ENCODE peak calls at places on chromosomes 2 and 18, in six cellular contexts. U, V, Z, P, A and R are unnamed samples. For H3K4me1, the result is how much of the 10 kb centered on the place peaks cover.

GRCh38 chr2:235958631-235959395 is 209.4 kb downstream of the GBX2 start:
- DNase-seq in U (no peak), V (no peak), Z (no peak), P (no peak), A (no peak), R (no peak)

GRCh38 chr2:239360008-239360407 is 40.8 kb downstream of the HDAC4 start:
- DNase-seq in U (no peak), V (no peak), Z (no peak), P (no peak), A (no peak), R (no peak)

GRCh38 chr18:46480187-46480586 is 176.8 kb downstream of the LOXHD1 start:
- DNase-seq in U (no peak), V (no peak), Z (no peak), P (no peak), A (no peak), R (no peak)

GRCh38 chr2:27027211-27027651 is 5.5 kb upstream of the TMEM214 start:
- DNase-seq in U (no peak), V (no peak), Z (no peak), P (no peak), A (no peak), R (no peak)

GRCh38 chr2:23053580-23053979 is 331.4 kb upstream of the KLHL29 start:
- DNase-seq in U (no peak), V (no peak), Z (no peak), P (no peak), A (no peak), R (no peak)

GRCh38 chr2:1745171-1746023 is 1.1 kb upstream of the PXDN start:
- DNase-seq in U (no peak), V (no peak), Z (no peak), P (no peak), A (no peak), R (no peak)

GRCh38 chr2:121480826-121481225 is 49.9 kb upstream of the RNU4ATAC start:
- DNase-seq in U (no peak), V (peak), Z (peak), P (no peak), A (no peak), R (no peak)

GRCh38 chr2:39516347-39517101 is 79.4 kb upstream of the MAP4K3 start:
- DNase-seq in U (peak), V (peak), Z (peak), P (no peak), A (no peak), R (no peak)

GRCh38 chr2:172282944-172283343 is 144.4 kb upstream of the ITGA6 start:
- DNase-seq in U (no peak), V (no peak), Z (peak), P (no peak), A (no peak), R (no peak)

GRCh38 chr2:117551858-117552257 is 262.6 kb upstream of the DDX18 start:
- DNase-seq in U (no peak), V (no peak), Z (no peak), P (no peak), A (no peak), R (no peak)

GRCh38 chr2:179642462-179642861 is 218.9 kb downstream of the ZNF385B start:
- DNase-seq in U (no peak), V (no peak), Z (no peak), P (no peak), A (no peak), R (no peak)
- H3K27ac ChIP-seq in U (no peak), V (no peak), Z (no peak), P (no peak), A (no peak), R (no peak)

DNA sequence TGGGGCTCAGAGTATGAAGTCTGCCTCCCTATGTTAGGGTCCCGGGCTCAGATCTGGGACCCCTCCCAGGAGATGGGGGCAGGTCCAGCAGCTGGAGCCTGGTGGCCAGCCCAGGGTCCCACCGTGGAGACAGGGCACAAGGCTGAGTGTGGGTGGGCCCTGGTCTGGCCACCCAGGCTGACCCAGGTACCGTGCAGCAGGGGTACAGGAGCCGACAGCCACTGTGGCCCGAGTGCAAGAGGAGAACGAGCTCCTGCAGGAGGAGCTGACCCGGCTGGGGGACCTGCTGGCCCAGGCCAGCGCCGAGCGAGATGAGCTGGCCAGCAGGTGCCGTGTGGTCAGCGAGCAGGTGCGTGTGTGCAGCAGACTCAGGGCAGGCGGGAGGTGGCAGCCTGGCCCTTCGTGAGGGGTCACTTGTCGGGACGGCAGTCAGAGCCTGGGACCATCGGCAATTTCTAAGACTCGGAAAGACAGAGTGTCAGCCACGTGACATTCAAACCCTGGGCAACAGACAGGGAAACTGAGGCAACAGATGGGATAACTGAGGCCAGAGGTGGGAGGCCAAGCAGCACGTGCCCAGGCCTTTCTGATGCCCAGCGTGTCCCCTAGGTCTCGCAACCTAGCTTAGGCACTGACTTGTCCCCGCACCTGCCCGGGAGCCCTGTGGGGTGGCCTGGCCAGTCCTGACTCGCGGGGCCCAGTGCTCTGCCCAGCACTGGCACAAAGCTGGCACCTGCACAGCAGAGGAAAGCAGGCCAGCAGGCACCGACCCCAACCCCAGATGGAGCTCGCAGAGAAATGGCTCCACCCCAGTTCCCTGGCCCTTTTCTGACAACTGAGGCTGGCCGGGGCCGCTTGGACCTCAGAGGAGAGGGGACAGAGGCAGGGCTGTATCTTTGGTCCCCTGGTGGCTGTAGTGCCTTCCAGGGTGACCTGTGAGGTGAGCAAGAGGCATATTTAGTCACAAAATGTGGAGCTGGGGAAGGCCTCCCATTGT is 13.9 kb downstream of the CROCC2 start:
- DNase-seq in U (peak), V (peak), Z (no peak), P (peak), A (no peak), R (no peak)
- H3K4me1 ChIP-seq in U (under half), V (under half), Z (under half), P (under half), A (half or more), R (under half)

DNA sequence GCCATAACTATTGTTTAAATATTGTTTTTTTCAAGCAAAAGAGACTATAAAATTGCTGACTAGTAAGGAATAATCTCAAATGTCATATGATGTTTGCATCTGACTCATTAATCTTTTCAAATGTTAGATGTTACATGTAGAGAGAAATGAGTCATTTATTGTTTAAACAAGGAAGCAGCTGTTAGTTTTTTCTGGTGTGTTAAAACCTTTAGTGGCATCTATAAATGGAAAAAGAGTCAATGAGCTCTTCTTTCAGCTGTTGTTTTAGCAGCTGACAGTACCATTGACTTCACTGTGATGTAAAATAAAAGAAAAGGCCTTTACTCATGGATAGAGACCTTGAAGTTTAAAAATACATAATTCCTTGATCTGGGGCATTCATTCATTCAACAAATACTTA is 1.8 kb upstream of the KLHL41 start:
- DNase-seq in U (no peak), V (no peak), Z (peak), P (no peak), A (peak), R (no peak)
- H3K27ac ChIP-seq in U (no peak), V (no peak), Z (peak), P (peak), A (no peak), R (no peak)

GRCh38 chr2:85430780-85431601 is 12.5 kb downstream of the SH2D6 start:
- DNase-seq in U (no peak), V (no peak), Z (no peak), P (no peak), A (no peak), R (no peak)
- H3K4me1 ChIP-seq in U (under half), V (under half), Z (under half), P (under half), A (half or more), R (under half)